ENCODE peak calls at places on chromosomes 3 and 15, in five cellular contexts. One of them, this sample, is unnamed.

GRCh38 chr3:42214565-42215283 is 51.3 kb downstream of the CCK start:
- DNase-seq in GM12891: peak
- DNase-seq in uterus: no peak
- DNase-seq in suprapubic skin: no peak
- DNase-seq in body of pancreas: no peak
- DNase-seq in this sample: no peak

GRCh38 chr15:32677238-32677750 is 35.8 kb downstream of the SCG5 start:
- DNase-seq in suprapubic skin: no peak
- DNase-seq in body of pancreas: no peak
- DNase-seq in GM12891: no peak
- DNase-seq in uterus: no peak
- DNase-seq in this sample: no peak

GRCh38 chr3:178551916-178552321 is 15.7 kb downstream of the KCNMB2 start:
- DNase-seq in suprapubic skin: no peak
- DNase-seq in GM12891: no peak
- DNase-seq in body of pancreas: no peak
- DNase-seq in uterus: peak
- DNase-seq in this sample: no peak

GRCh38 chr15:67120839-67121540 is 55.6 kb downstream of the SMAD3 start:
- DNase-seq in body of pancreas: peak
- DNase-seq in uterus: peak
- DNase-seq in GM12891: peak
- DNase-seq in suprapubic skin: peak
- DNase-seq in this sample: peak

GRCh38 chr15:23644829-23645228 is 2.8 kb downstream of the MAGEL2 start:
- DNase-seq in body of pancreas: no peak
- DNase-seq in suprapubic skin: no peak
- DNase-seq in GM12891: no peak
- DNase-seq in uterus: no peak
- DNase-seq in this sample: peak

GRCh38 chr3:180802837-180803236 is 109.6 kb upstream of the FXR1 start:
- DNase-seq in uterus: no peak
- DNase-seq in suprapubic skin: no peak
- DNase-seq in body of pancreas: no peak
- DNase-seq in GM12891: no peak
- DNase-seq in this sample: no peak

GRCh38 chr3:142021127-142021526 is 128.2 kb downstream of the TFDP2 start:
- DNase-seq in body of pancreas: no peak
- DNase-seq in GM12891: no peak
- DNase-seq in uterus: no peak
- DNase-seq in suprapubic skin: no peak
- DNase-seq in this sample: no peak

GRCh38 chr3:178097576-178097975 is 438.7 kb upstream of the KCNMB2 start:
- DNase-seq in suprapubic skin: no peak
- DNase-seq in uterus: peak
- DNase-seq in body of pancreas: no peak
- DNase-seq in GM12891: no peak
- DNase-seq in this sample: no peak

GRCh38 chr3:186173202-186173815 is 64.4 kb upstream of the ETV5 start:
- DNase-seq in GM12891: no peak
- DNase-seq in uterus: no peak
- DNase-seq in body of pancreas: no peak
- DNase-seq in suprapubic skin: no peak
- DNase-seq in this sample: no peak

GRCh38 chr3:60636846-60637245 is 614.4 kb downstream of the FHIT start:
- DNase-seq in body of pancreas: no peak
- DNase-seq in suprapubic skin: no peak
- DNase-seq in uterus: no peak
- DNase-seq in GM12891: no peak
- DNase-seq in this sample: no peak

GRCh38 chr3:108736821-108737220 is 20.4 kb downstream of the RETNLB start:
- DNase-seq in suprapubic skin: no peak
- DNase-seq in body of pancreas: no peak
- DNase-seq in GM12891: no peak
- DNase-seq in uterus: no peak
- DNase-seq in this sample: no peak

GRCh38 chr3:161893972-161894371 is 397.4 kb downstream of the OTOL1 start:
- DNase-seq in body of pancreas: no peak
- DNase-seq in uterus: no peak
- DNase-seq in suprapubic skin: no peak
- DNase-seq in GM12891: no peak
- DNase-seq in this sample: no peak

GRCh38 chr3:188832961-188833615 is 338.7 kb upstream of the TPRG1 start:
- DNase-seq in uterus: no peak
- DNase-seq in body of pancreas: no peak
- DNase-seq in suprapubic skin: peak
- DNase-seq in GM12891: no peak
- DNase-seq in this sample: no peak

GRCh38 chr15:75578206-75578947 is 738 bp downstream of the PTPN9 start:
- DNase-seq in body of pancreas: peak
- DNase-seq in suprapubic skin: peak
- DNase-seq in uterus: no peak
- DNase-seq in GM12891: peak
- DNase-seq in this sample: peak

GRCh38 chr3:5214352-5214751 is 26.8 kb downstream of the EDEM1 start:
- DNase-seq in body of pancreas: no peak
- DNase-seq in suprapubic skin: no peak
- DNase-seq in uterus: no peak
- DNase-seq in GM12891: no peak
- DNase-seq in this sample: no peak

GRCh38 chr15:68989876-68990754 is 24.4 kb upstream of the NOX5 start:
- DNase-seq in suprapubic skin: no peak
- DNase-seq in body of pancreas: no peak
- DNase-seq in uterus: no peak
- DNase-seq in GM12891: no peak
- DNase-seq in this sample: no peak

GRCh38 chr3:185521349-185522138 is 22.7 kb upstream of the TMEM41A start:
- DNase-seq in GM12891: no peak
- DNase-seq in uterus: no peak
- DNase-seq in body of pancreas: no peak
- DNase-seq in suprapubic skin: no peak
- DNase-seq in this sample: no peak

DNA sequence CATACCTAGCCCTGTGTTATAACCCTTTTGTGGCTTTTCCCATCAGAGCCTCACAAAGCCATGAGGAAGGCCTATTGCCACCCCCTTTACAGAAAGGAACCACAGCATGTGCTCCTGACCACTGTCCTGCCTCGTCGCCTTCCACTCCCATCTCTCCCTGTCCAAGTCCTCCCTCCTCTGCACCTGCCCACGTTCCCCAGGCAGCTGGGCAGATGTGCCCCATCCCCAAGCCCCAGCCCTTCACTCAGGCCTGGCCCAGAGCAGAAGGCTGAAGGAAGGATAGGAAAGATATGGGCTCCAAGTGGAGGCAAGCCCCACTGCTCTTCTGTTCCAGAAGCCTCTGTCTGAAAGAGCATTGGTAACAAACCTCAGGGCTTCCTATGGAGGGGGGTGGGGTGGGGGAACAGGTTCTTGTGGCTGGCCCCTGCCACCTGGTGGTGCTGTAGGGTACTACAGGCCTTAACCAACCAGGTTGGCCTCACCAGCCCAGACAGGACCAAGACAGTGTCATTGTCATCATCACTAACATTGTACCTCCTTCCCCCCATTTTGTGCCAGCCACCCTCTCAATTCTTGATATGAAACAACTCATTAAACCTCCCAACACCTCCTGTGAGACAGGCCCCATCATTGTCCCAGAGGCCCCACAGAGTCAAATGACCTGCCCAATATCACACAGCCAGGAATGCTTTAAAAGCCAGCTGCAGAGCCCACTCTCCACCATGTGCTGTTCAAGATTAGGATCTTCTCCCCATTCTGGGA is 10.0 kb downstream of the POC1A start:
- DNase-seq in GM12891: peak
- DNase-seq in body of pancreas: peak
- DNase-seq in suprapubic skin: peak
- DNase-seq in uterus: peak
- DNase-seq in this sample: peak
- TF ChIP-seq POLR2A in GM12891: no peak
- TF ChIP-seq POLR2A in body of pancreas: no peak
- TF ChIP-seq POLR2A in suprapubic skin: no peak
- TF ChIP-seq POLR2A in uterus: no peak
- TF ChIP-seq POLR2A in this sample: no peak

DNA sequence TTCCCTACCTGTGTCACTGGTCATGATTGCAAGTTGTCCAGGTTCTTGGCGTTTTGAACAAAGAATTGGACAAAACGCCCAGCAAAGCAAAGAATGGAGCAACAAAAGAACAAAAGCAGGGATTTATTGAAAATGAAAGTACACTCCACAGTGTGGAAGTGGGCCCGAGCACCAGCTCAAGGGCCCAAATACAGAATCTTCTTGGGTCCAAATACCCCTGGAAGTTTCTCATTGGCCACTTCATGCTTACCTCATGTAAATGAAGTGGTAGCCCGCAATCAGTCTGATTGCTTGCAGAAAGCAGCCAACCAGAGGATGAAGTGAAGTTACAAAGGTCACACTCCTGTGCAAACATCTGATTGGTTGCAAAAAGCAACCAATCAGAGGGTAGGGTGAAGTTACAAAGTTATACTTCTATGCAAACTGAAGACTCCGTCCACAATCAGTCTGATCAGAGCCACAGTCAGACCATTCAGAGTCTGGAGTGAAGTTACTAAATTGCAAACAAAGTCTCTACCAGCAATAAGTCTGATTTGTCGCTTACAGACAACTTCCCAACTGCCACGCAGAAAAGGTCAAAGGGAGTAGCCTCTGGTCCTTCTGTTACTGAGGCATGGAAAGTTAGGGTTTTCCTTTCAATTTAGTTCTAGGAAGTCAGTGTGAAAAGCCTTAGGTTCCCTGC is 8.3 kb upstream of the TM4SF1 start:
- DNase-seq in body of pancreas: no peak
- DNase-seq in GM12891: no peak
- DNase-seq in suprapubic skin: no peak
- DNase-seq in uterus: no peak
- DNase-seq in this sample: no peak
- TF ChIP-seq POLR2A in body of pancreas: no peak
- TF ChIP-seq POLR2A in GM12891: no peak
- TF ChIP-seq POLR2A in suprapubic skin: no peak
- TF ChIP-seq POLR2A in uterus: no peak
- TF ChIP-seq POLR2A in this sample: no peak

DNA sequence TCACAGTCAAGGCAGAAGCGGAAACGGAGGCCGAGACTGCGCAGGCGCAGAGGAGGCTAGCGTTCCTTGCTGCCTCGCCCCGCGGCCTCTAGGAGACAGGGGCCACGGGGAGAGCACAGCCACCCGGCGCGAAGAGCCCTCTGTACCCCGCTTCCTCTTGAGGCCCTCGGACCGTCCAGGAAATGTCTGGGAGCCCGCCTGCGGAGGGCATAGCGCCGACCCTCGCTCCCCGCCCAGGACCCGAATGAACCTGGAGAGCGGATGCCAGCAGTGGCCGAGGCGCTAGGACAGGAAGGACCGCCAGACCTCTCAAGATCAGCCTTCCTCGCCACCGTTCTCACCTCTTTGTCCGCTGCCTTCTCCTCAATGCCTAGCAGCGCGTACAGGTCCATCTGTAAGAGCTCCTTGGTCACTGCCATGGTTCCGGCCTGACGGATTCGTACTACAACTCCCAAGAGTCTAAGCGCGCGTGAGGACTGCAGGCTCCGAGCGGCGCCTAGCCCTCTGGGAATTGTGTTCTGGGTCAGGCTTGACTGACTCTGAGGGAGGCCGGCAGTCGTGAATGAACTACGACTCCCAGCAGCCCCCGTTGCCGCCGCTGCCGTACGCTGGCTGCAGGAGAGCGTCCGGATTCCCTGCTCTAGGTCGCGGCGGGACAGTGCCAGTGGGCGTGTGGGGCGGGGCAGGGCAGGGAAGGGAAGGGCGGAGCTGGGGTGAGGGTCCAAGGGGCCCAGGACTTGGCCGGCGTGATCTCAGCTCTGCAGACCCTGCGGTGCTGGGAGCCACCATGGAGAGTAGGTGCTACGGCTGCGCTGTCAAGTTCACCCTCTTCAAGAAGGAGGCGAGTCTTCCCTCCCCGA is at the start of the genes DNAJC17 and ZFYVE19:
- DNase-seq in uterus: peak
- DNase-seq in body of pancreas: peak
- DNase-seq in GM12891: peak
- DNase-seq in suprapubic skin: peak
- DNase-seq in this sample: peak
- TF ChIP-seq POLR2A in uterus: peak
- TF ChIP-seq POLR2A in body of pancreas: peak
- TF ChIP-seq POLR2A in GM12891: peak
- TF ChIP-seq POLR2A in suprapubic skin: no peak
- TF ChIP-seq POLR2A in this sample: peak

DNA sequence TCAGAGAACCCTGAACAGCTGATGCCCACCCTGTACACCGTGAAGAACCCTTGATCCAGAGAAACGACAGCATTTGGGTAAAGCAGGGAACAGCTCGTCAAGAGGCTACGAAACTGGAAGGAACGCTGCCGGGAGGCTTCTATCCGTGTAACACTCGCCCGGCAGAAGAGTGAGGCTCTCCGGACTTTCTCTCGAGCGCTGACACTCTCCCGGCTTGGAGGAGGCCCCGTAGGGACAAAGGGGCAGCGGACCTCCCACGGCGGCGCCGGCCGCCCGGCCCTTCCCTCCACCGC is 1.7 kb downstream of the HYAL2 start:
- DNase-seq in uterus: no peak
- DNase-seq in suprapubic skin: no peak
- DNase-seq in body of pancreas: no peak
- DNase-seq in GM12891: no peak
- DNase-seq in this sample: no peak
- TF ChIP-seq POLR2A in uterus: no peak
- TF ChIP-seq POLR2A in suprapubic skin: no peak
- TF ChIP-seq POLR2A in body of pancreas: peak
- TF ChIP-seq POLR2A in GM12891: no peak
- TF ChIP-seq POLR2A in this sample: no peak

GRCh38 chr3:32684800-32685603 is at the start of gene CNOT10:
- DNase-seq in GM12891: peak
- DNase-seq in uterus: peak
- DNase-seq in suprapubic skin: peak
- DNase-seq in body of pancreas: peak
- DNase-seq in this sample: peak
- TF ChIP-seq POLR2A in GM12891: no peak
- TF ChIP-seq POLR2A in uterus: peak
- TF ChIP-seq POLR2A in suprapubic skin: no peak
- TF ChIP-seq POLR2A in body of pancreas: peak
- TF ChIP-seq POLR2A in this sample: peak